ENCODE peak calls at places on chromosomes 13 and 19, in eight cellular contexts. Q is kidney; T is NCI-H146; R is germinal center; V is GM04504; U is activated CD4-positive, CD25-positive, alpha-beta regulatory T cell treated with anti-CD3 and anti-CD28 coated beads, Interleukin-2, amount 50 U/mL, for 72 hours; J is activated CD4-positive, alpha-beta T cell treated with anti-CD3 and anti-CD28 coated beads, Interleukin-2, amount 10 ng/mL, durations not matched to agents 7 days and 5 days; N is CD8-positive, alpha-beta T cell. B is an unnamed sample.

GRCh38 chr19:39083983-39084731 is at the start of gene ACP7:
- DNase-seq in Q (peak; percentile 70), T (peak; percentile 16), R (no peak), V (no peak), U (no peak), J (no peak), N (peak; percentile 29), B (no peak)

GRCh38 chr13:35475131-35475959 is 1.1 kb downstream of the MAB21L1 start:
- DNase-seq in Q (peak; percentile 63), T (no peak), R (no peak), V (no peak), U (no peak), J (peak; percentile 20), N (no peak), B (peak; percentile 8)

GRCh38 chr13:32840840-32841713 is 175.1 kb upstream of the KL start:
- DNase-seq in Q (no peak), T (no peak), R (no peak), V (no peak), U (no peak), J (no peak), N (no peak), B (no peak)

GRCh38 chr13:92590503-92590908 is 636.1 kb upstream of the GPC6 start:
- DNase-seq in Q (no peak), T (no peak), R (no peak), V (no peak), U (no peak), J (no peak), N (no peak), B (no peak)

GRCh38 chr19:49019242-49019932 is 2.5 kb upstream of the LHB start:
- DNase-seq in Q (no peak), T (peak; percentile 72), R (peak; percentile 77), V (no peak), U (peak; percentile 66), J (peak; percentile 60), N (peak; percentile 53), B (peak; percentile 81)

GRCh38 chr19:661427-662196 is 1.4 kb downstream of the RNF126 start:
- DNase-seq in Q (no peak), T (no peak), R (peak; percentile 73), V (no peak), U (peak; percentile 53), J (peak; percentile 81), N (peak; percentile 74), B (peak; percentile 75)

GRCh38 chr13:74006666-74007065 is 127.5 kb downstream of the KLF12 start:
- DNase-seq in Q (no peak), T (no peak), R (no peak), V (no peak), U (no peak), J (no peak), N (no peak), B (no peak)

GRCh38 chr19:55554749-55555152 is 9.4 kb upstream of the SBK3 start:
- DNase-seq in Q (no peak), T (peak; percentile 89), R (no peak), V (no peak), U (no peak), J (no peak), N (no peak), B (peak; percentile 38)

GRCh38 chr19:38744298-38744681 is at the start of gene CAPN12:
- DNase-seq in Q (no peak), T (no peak), R (no peak), V (no peak), U (no peak), J (no peak), N (no peak), B (no peak)

GRCh38 chr13:70490320-70490935 is 382.2 kb upstream of the KLHL1 start:
- DNase-seq in Q (no peak), T (no peak), R (no peak), V (no peak), U (no peak), J (no peak), N (no peak), B (no peak)

GRCh38 chr13:45974500-45974899 is 78.0 kb downstream of the ZC3H13 start:
- DNase-seq in Q (no peak), T (no peak), R (no peak), V (no peak), U (no peak), J (no peak), N (no peak), B (no peak)

GRCh38 chr19:38945562-38946228 is 15.0 kb downstream of the MRPS12 start:
- DNase-seq in Q (peak; percentile 51), T (no peak), R (no peak), V (no peak), U (no peak), J (no peak), N (no peak), B (no peak)

GRCh38 chr13:81726037-81726726 is 1385.3 kb upstream of the SPRY2 start:
- DNase-seq in Q (peak; percentile 43), T (no peak), R (no peak), V (no peak), U (no peak), J (no peak), N (no peak), B (no peak)

GRCh38 chr13:95005300-95005699 is 293.0 kb upstream of the SOX21 start:
- DNase-seq in Q (no peak), T (no peak), R (no peak), V (no peak), U (no peak), J (no peak), N (no peak), B (no peak)

GRCh38 chr13:103067751-103068563 is 1.7 kb upstream of the SLC10A2 start:
- DNase-seq in Q (no peak), T (peak; percentile 17), R (peak; percentile 9), V (no peak), U (no peak), J (no peak), N (no peak), B (peak; percentile 88)

GRCh38 chr13:30739646-30740642 is 4.6 kb downstream of the ALOX5AP start:
- DNase-seq in Q (no peak), T (no peak), R (no peak), V (no peak), U (no peak), J (peak; percentile 69), N (peak; percentile 62), B (peak; percentile 77)

GRCh38 chr13:33797622-33798021 is 20.3 kb upstream of the RFC3 start:
- DNase-seq in Q (no peak), T (no peak), R (no peak), V (no peak), U (no peak), J (no peak), N (no peak), B (no peak)

GRCh38 chr19:46975918-46976782 is 43.5 kb upstream of the NPAS1 start:
- DNase-seq in Q (peak; percentile 97), T (no peak), R (no peak), V (peak; percentile 96), U (no peak), J (no peak), N (no peak), B (peak; percentile 67)

GRCh38 chr19:38134538-38135149 is 89.4 kb downstream of the DPF1 start:
- DNase-seq in Q (no peak), T (peak; percentile 40), R (peak; percentile 51), V (peak; percentile 12), U (peak; percentile 36), J (peak; percentile 36), N (no peak), B (peak; percentile 25)

GRCh38 chr13:98525852-98526512 is 50.9 kb downstream of the STK24 start:
- DNase-seq in Q (no peak), T (no peak), R (no peak), V (no peak), U (no peak), J (no peak), N (no peak), B (no peak)

GRCh38 chr19:58450836-58451357 is 525 bp upstream of the ZNF324B start:
- DNase-seq in Q (no peak), T (no peak), R (no peak), V (no peak), U (no peak), J (no peak), N (no peak), B (no peak)

GRCh38 chr13:104289400-104289799 is 1223.2 kb upstream of the SLC10A2 start:
- DNase-seq in Q (no peak), T (no peak), R (no peak), V (no peak), U (no peak), J (no peak), N (no peak), B (no peak)

GRCh38 chr13:62837895-62838294 is 1422.2 kb upstream of the PCDH20 start:
- DNase-seq in Q (no peak), T (no peak), R (no peak), V (no peak), U (no peak), J (no peak), N (no peak), B (no peak)

GRCh38 chr13:52916483-52916990 is 68.1 kb upstream of the PCDH8 start:
- DNase-seq in Q (no peak), T (no peak), R (no peak), V (no peak), U (no peak), J (no peak), N (no peak), B (no peak)

GRCh38 chr13:38384171-38384570 is 34.5 kb downstream of the UFM1 start:
- DNase-seq in Q (no peak), T (no peak), R (no peak), V (no peak), U (no peak), J (no peak), N (no peak), B (no peak)

B was measured in small intestine.